ENCODE peak calls at places on chromosomes 3 and 15, in six cellular contexts. S is AG08396; Z is EL; N is sciatic nerve; Y is RPMI7951; R is stimulated activated CD4-positive, alpha-beta T cell treated with anti-CD3 and anti-CD28 coated beads, Interleukin-15, amount 100 ng/mL, for 1 hour. E is an unnamed sample.

GRCh38 chr15:77094397-77095030 is 23.6 kb upstream of the TSPAN3 start:
- DNase-seq in N (no peak), Z (no peak), Y (no peak), S (no peak), R (no peak), E (no peak)

GRCh38 chr3:156492801-156493261 is 62.1 kb downstream of the SSR3 start:
- DNase-seq in Z (no peak), N (no peak), S (no peak), Y (peak), R (no peak), E (no peak)

GRCh38 chr3:17207019-17207418 is 322.3 kb downstream of the PLCL2 start:
- DNase-seq in Z (no peak), N (no peak), R (no peak), S (no peak), Y (no peak), E (no peak)

GRCh38 chr3:72791132-72791531 is 57.1 kb downstream of the SHQ1 start:
- DNase-seq in N (no peak), Y (peak), Z (peak), R (no peak), S (no peak), E (no peak)

GRCh38 chr15:40103124-40103858 is 5.4 kb downstream of the BMF start:
- DNase-seq in S (peak), Z (peak), N (peak), R (no peak), Y (peak), E (no peak)

GRCh38 chr15:51939216-51939615 is 32.4 kb downstream of the LEO1 start:
- DNase-seq in Y (no peak), N (no peak), S (no peak), R (no peak), Z (no peak), E (no peak)

GRCh38 chr3:24867783-24868182 is 373.1 kb upstream of the THRB start:
- DNase-seq in Y (peak), R (no peak), S (no peak), Z (peak), N (no peak), E (no peak)

GRCh38 chr3:191775451-191776233 is 314.7 kb downstream of the PYDC2 start:
- DNase-seq in Z (peak), Y (peak), N (no peak), S (no peak), R (no peak), E (no peak)

GRCh38 chr15:39747326-39747725 is 35.3 kb downstream of the FSIP1 start:
- DNase-seq in Y (peak), Z (peak), S (no peak), N (no peak), R (no peak), E (no peak)

GRCh38 chr15:39181901-39182300 is 399.0 kb upstream of the THBS1 start:
- DNase-seq in Z (peak), N (no peak), Y (peak), S (no peak), R (no peak), E (no peak)

GRCh38 chr3:39065197-39065596 is 13.4 kb downstream of the WDR48 start:
- DNase-seq in S (peak), R (no peak), N (no peak), Y (peak), Z (peak), E (no peak)

GRCh38 chr3:30511524-30512278 is 94.7 kb upstream of the TGFBR2 start:
- DNase-seq in Z (peak), Y (peak), R (no peak), N (no peak), S (peak), E (peak)

GRCh38 chr3:83354205-83354604 is 1592.8 kb upstream of the GBE1 start:
- DNase-seq in R (no peak), S (no peak), Z (no peak), Y (no peak), N (no peak), E (no peak)

GRCh38 chr3:183844606-183845005 is 19.2 kb upstream of the MAP6D1 start:
- DNase-seq in N (no peak), R (no peak), Z (peak), S (peak), Y (peak), E (peak)

GRCh38 chr3:52845157-52845556 is 10.3 kb upstream of the MUSTN1 start:
- DNase-seq in Y (no peak), S (peak), R (no peak), Z (no peak), N (peak), E (no peak)

GRCh38 chr15:40770147-40770721 is 454 bp downstream of the C15orf62 start:
- DNase-seq in S (no peak), Y (no peak), N (no peak), R (no peak), Z (no peak), E (no peak)

GRCh38 chr15:55858661-55859060 is 115.7 kb upstream of the PRTG start:
- DNase-seq in N (no peak), Z (peak), R (no peak), Y (peak), S (no peak), E (no peak)

GRCh38 chr15:77547801-77548607 is 84.7 kb downstream of the LINGO1 start:
- DNase-seq in R (no peak), S (no peak), Z (no peak), Y (no peak), N (no peak), E (no peak)

GRCh38 chr3:126620743-126621142 is 34.2 kb downstream of the TXNRD3 start:
- DNase-seq in S (no peak), N (no peak), Z (peak), R (no peak), Y (no peak), E (no peak)

GRCh38 chr15:68100194-68100593 is 46.1 kb downstream of the PIAS1 start:
- DNase-seq in Z (no peak), S (no peak), R (no peak), Y (no peak), N (no peak), E (no peak)

GRCh38 chr3:71962561-71963240 is 177.8 kb upstream of the PROK2 start:
- DNase-seq in R (no peak), S (no peak), Z (peak), N (no peak), Y (peak), E (no peak)

GRCh38 chr3:178352300-178353021 is 183.8 kb upstream of the KCNMB2 start:
- DNase-seq in R (no peak), S (peak), Z (peak), Y (peak), N (no peak), E (peak)

GRCh38 chr3:173755161-173755560 is 357.6 kb downstream of the NLGN1 start:
- DNase-seq in R (no peak), N (no peak), Y (no peak), S (no peak), Z (no peak), E (no peak)

GRCh38 chr15:66043264-66043663 is 174.0 kb downstream of the RAB11A start:
- DNase-seq in Y (no peak), Z (no peak), S (no peak), N (no peak), R (no peak), E (no peak)

GRCh38 chr3:77919244-77919643 is 879.3 kb downstream of the ROBO2 start:
- DNase-seq in N (no peak), R (no peak), S (no peak), Z (no peak), Y (no peak), E (no peak)

GRCh38 chr3:9452417-9452816 is 55.0 kb downstream of the SETD5 start:
- DNase-seq in S (no peak), R (no peak), N (no peak), Y (peak), Z (peak), E (no peak)

GRCh38 chr15:38769492-38769891 is 204.9 kb upstream of the RASGRP1 start:
- DNase-seq in N (no peak), S (no peak), Y (no peak), Z (no peak), R (no peak), E (no peak)

GRCh38 chr3:30617653-30618052 is 11.3 kb downstream of the TGFBR2 start:
- DNase-seq in S (no peak), R (no peak), Y (no peak), Z (no peak), N (no peak), E (no peak)

E was measured in AG04450.